ENCODE peak calls at places on chromosomes 3 and 15, in seven cellular contexts. F is substantia nigra, Z is ovary, Q is uterus, S is PC-3, N is lower lobe of right lung, Y is mammary epithelial cell. X is an unnamed sample.

GRCh38 chr3:8472549-8472948 is 29.1 kb upstream of the LMCD1 start:
- DNase-seq in S (no peak), Q (no peak), Z (peak), N (no peak), F (no peak), Y (no peak), X (no peak)

GRCh38 chr3:114451561-114452018 is 157.8 kb downstream of the TIGIT start:
- DNase-seq in N (no peak), Z (peak), F (no peak), Q (no peak), S (no peak), Y (peak), X (no peak)

GRCh38 chr3:145983101-145983500 is 177.9 kb downstream of the PLOD2 start:
- DNase-seq in Q (no peak), S (no peak), N (no peak), Y (peak), Z (no peak), F (no peak), X (no peak)

GRCh38 chr15:75589071-75589470 is 10.0 kb upstream of the PTPN9 start:
- DNase-seq in Z (no peak), F (no peak), S (no peak), Y (no peak), N (no peak), Q (no peak), X (no peak)

GRCh38 chr15:34271493-34271892 is 46.7 kb downstream of the EMC4 start:
- DNase-seq in Q (peak), S (peak), F (no peak), N (no peak), Y (peak), Z (no peak), X (peak)

GRCh38 chr3:67832807-67833206 is 178.4 kb upstream of the SUCLG2 start:
- DNase-seq in Z (no peak), Y (no peak), F (no peak), S (peak), N (no peak), Q (no peak), X (no peak)

GRCh38 chr3:150871192-150871591 is 34.0 kb downstream of the MINDY4B start:
- DNase-seq in F (no peak), S (peak), Y (peak), Q (no peak), Z (no peak), N (no peak), X (peak)

GRCh38 chr15:37125143-37125542 is 24.8 kb upstream of the MEIS2 start:
- DNase-seq in Y (no peak), Z (no peak), Q (no peak), N (no peak), S (peak), F (no peak), X (no peak)

GRCh38 chr3:171283248-171284222 is 176.7 kb downstream of the TNIK start:
- DNase-seq in Q (peak), N (no peak), Z (no peak), S (no peak), F (peak), Y (no peak), X (no peak)

GRCh38 chr3:171282041-171282440 is 178.2 kb downstream of the TNIK start:
- DNase-seq in F (no peak), Z (no peak), Q (no peak), N (no peak), Y (no peak), S (no peak), X (no peak)

GRCh38 chr3:171286580-171287249 is 173.5 kb downstream of the TNIK start:
- DNase-seq in N (no peak), Y (peak), F (no peak), S (peak), Q (no peak), Z (no peak), X (peak)

GRCh38 chr3:171284308-171285075 is 175.7 kb downstream of the TNIK start:
- DNase-seq in F (no peak), N (no peak), Y (peak), S (peak), Q (peak), Z (no peak), X (peak)

DNA sequence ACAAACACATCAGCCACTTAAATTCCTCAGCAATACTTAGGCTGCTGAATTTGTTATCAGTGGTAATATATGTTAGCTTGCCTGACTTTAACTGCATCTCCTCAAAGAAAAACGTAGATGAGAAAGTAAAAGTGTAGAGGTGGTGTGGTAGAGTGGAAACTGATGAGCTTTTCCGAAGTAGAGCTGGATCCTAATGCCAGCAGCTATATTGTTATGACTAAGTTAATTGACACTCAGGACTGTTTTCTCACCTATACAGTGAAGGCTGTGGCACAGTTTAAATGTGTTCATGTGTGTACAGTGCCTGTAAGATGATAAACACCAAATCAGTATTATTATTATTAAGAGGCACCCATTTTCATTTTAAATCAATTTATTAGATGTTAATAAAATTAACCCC is 174.9 kb downstream of the TNIK start:
- DNase-seq in Z (no peak), Y (peak), F (no peak), S (no peak), N (no peak), Q (no peak), X (no peak)
- H3K27ac ChIP-seq in Z (no peak), Y (peak), F (no peak), S (no peak), N (no peak), Q (peak), X (no peak)

GRCh38 chr15:80611543-80612080 is 83.5 kb upstream of the ABHD17C start:
- DNase-seq in S (no peak), F (no peak), Q (no peak), Y (no peak), N (no peak), Z (no peak), X (no peak)
- H3K27ac ChIP-seq in S (no peak), F (no peak), Q (no peak), Y (no peak), N (no peak), Z (no peak), X (no peak)

DNA sequence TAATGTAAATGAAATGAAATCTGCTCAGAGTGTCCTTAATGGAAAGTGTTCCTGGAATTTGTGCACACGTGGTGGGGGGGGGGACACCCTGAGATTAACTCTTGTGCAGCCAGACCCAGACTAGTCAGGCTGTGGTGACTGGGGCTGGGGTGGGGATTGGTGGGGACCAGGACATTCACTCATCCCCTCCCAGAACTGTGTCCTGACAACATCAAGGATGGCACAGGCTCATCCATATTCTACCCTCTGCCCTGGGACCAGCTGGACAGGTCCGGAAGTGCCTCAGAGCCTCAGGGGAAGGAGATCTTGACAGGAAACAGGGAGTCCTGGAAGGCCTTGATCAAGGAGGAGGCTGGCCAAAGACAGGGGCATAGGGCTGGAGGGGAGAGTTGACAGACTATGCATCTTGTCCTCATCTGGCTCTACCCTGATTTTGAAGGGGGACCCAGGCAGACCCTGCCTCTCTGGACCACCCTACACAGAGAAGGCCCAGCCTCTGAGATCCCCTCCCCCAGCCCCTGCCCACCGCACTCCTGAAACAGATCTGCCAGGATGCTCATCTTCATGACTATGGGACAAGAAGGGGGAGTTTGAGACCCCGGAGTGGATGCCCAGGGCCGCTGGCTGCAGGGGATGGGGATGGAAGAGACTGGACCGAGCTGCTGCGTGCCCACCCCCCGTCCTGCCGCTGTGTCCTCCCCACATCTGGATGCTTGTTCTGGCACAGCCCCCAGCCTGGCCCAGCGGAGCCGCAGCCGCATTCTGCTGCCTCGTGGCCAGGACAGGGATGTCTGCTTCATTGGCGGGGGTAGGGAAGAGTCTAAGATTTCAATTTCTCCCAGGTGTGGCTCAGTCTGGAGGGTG is 30.5 kb upstream of the SEMA3F start:
- DNase-seq in S (no peak), Q (no peak), N (peak), Y (no peak), F (no peak), Z (no peak), X (no peak)
- H3K27ac ChIP-seq in S (no peak), Q (no peak), N (no peak), Y (no peak), F (no peak), Z (no peak), X (no peak)

GRCh38 chr15:85010114-85010471 is 28.4 kb downstream of the PDE8A start:
- DNase-seq in F (no peak), N (no peak), Z (no peak), Q (no peak), S (no peak), Y (no peak), X (no peak)
- H3K27ac ChIP-seq in F (peak), N (peak), Z (no peak), Q (peak), S (no peak), Y (no peak), X (no peak)

DNA sequence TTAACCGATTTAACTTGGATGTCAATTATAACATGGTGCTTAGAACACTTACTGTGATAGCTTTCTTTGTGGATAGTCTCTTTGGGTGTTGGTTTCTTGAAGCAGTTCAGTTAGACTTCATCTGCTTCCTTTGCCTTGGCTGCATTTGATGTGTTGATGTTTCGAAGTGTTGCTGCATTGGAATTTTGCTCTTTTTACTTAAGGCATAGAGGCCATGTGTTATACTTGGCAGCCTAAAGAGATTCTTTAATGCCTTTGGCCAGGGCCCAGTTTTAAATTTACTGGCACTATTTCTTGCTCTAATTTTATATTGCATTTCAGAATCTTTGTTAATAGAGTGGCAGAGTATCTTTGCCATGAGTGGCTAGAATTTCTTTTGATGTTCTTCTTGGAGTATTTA is 21.2 kb downstream of the NR1D2 start:
- DNase-seq in Y (no peak), N (no peak), S (no peak), F (no peak), Q (no peak), Z (no peak), X (no peak)
- H3K27ac ChIP-seq in Y (no peak), N (no peak), S (no peak), F (no peak), Q (no peak), Z (no peak), X (no peak)

DNA sequence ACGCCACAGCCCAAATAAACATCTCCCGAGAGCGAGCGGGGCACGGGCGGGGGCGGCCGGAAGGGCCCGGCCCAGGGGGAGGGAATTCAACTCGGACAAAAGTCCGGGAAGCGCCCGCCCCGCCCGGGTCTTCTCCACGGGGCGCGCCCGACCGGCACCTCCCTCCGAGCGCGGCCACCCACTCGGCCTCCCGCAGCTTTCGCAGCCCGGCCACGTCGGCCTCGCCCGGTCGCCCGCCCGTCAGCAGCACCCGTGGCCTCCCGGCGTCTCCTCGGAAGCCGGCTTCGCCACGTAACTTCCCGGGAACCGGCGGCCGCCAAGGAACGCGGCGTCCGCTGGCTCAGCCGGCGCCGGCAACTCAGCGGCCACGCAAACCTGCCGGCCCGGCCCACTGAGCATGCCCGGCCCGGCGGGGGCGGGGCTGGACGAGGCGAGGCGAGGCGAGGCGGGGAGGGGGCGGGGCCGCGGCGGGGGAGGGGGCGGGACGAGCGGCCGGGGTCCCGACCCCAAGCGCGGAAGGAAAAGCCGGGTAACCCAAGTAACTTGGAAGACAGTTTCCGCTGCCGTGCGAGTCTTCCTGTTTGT is at the start of gene TJP1:
- DNase-seq in Z (peak), S (peak), F (no peak), N (peak), Q (peak), Y (peak), X (no peak)
- H3K27ac ChIP-seq in Z (peak), S (peak), F (peak), N (peak), Q (peak), Y (peak), X (peak)

GRCh38 chr15:81257435-81257834 is 60.8 kb downstream of the IL16 start:
- DNase-seq in F (no peak), N (no peak), Y (no peak), Q (no peak), S (no peak), Z (no peak), X (no peak)

GRCh38 chr15:81258455-81258854 is 61.8 kb downstream of the IL16 start:
- DNase-seq in Q (no peak), N (no peak), Y (no peak), S (no peak), Z (no peak), F (no peak), X (no peak)

GRCh38 chr15:81255596-81255995 is 58.9 kb downstream of the IL16 start:
- DNase-seq in Q (no peak), Z (no peak), Y (no peak), N (no peak), S (no peak), F (no peak), X (no peak)

GRCh38 chr15:81254277-81255265 is 57.9 kb downstream of the IL16 start:
- DNase-seq in Z (no peak), S (no peak), F (no peak), Y (peak), Q (no peak), N (no peak), X (no peak)

DNA sequence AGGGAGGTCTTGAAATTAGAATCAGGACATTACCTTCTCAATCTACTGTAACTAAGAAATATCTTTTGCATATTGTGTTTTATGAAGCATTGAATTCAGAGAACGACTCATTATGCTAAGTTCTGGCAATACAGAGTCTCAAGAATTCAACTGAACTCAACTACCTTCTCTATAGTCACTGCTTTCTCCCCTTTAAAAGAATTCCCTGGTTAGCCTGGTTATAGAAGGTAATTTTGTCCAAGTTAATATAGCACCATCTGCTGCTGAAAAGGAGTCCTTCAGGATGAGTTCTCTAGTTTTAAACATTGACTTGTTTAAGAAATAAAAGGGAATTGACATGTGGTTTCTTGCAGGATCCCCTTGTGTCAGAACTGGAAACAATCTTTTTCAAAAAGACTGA is 60.2 kb downstream of the IL16 start:
- DNase-seq in N (no peak), Q (no peak), F (no peak), Y (peak), S (peak), Z (no peak), X (no peak)
- H3K27ac ChIP-seq in N (no peak), Q (no peak), F (no peak), Y (no peak), S (no peak), Z (no peak), X (no peak)

X was measured in epithelial cell of prostate.